ENCODE peak calls at places on chromosomes 2 and 18, in seven cellular contexts. F is activated T-cell treated with anti-CD3 and anti-CD28 coated beads for 1 hour; L is GM04503; T is osteoblast; B is CD4-positive, alpha-beta T cell; H is AG08396; X is glutamatergic neuron. J is an unnamed sample.
A peak's percentile ranks its signal among the peaks of the same experiment; 100 is the strongest.

GRCh38 chr2:83594841-83595720 is 864.0 kb downstream of the SUCLG1 start:
- DNase-seq in F (no peak), L (peak; percentile 76), T (no peak), B (no peak), H (no peak), X (no peak), J (no peak)

GRCh38 chr2:112175958-112176573 is 37.9 kb downstream of the FBLN7 start:
- DNase-seq in F (no peak), L (no peak), T (no peak), B (no peak), H (no peak), X (no peak), J (no peak)

GRCh38 chr2:118672571-118673158 is 174.8 kb downstream of the EN1 start:
- DNase-seq in F (no peak), L (no peak), T (no peak), B (no peak), H (no peak), X (no peak), J (no peak)

GRCh38 chr2:191952515-191953270 is 105.8 kb upstream of the CAVIN2 start:
- DNase-seq in F (no peak), L (no peak), T (no peak), B (no peak), H (no peak), X (no peak), J (no peak)

GRCh38 chr2:136134126-136134525 is 16.2 kb upstream of the CXCR4 start:
- DNase-seq in F (no peak), L (no peak), T (no peak), B (no peak), H (no peak), X (no peak), J (no peak)

GRCh38 chr2:127176371-127177311 is 43.5 kb downstream of the CYP27C1 start:
- DNase-seq in F (no peak), L (peak; percentile 84), T (no peak), B (no peak), H (peak; percentile 50), X (peak; percentile 38), J (no peak)

GRCh38 chr2:113828086-113828742 is 61.7 kb upstream of the ACTR3 start:
- DNase-seq in F (no peak), L (no peak), T (no peak), B (no peak), H (no peak), X (no peak), J (no peak)

GRCh38 chr2:36088716-36089328 is 266.8 kb upstream of the CRIM1 start:
- DNase-seq in F (no peak), L (no peak), T (no peak), B (no peak), H (no peak), X (no peak), J (no peak)

GRCh38 chr2:221997100-221997499 is 301.7 kb downstream of the PAX3 start:
- DNase-seq in F (no peak), L (peak; percentile 49), T (peak; percentile 45), B (no peak), H (peak; percentile 49), X (no peak), J (no peak)

GRCh38 chr2:121360566-121361300 is 75.7 kb upstream of the TFCP2L1 start:
- DNase-seq in F (no peak), L (no peak), T (peak; percentile 88), B (no peak), H (peak; percentile 69), X (no peak), J (no peak)

GRCh38 chr2:132542953-132543569 is 126.5 kb downstream of the GPR39 start:
- DNase-seq in F (no peak), L (no peak), T (no peak), B (no peak), H (no peak), X (no peak), J (no peak)

GRCh38 chr18:79465392-79465991 is 69.8 kb downstream of the NFATC1 start:
- DNase-seq in F (no peak), L (no peak), T (peak; percentile 95), B (no peak), H (no peak), X (peak; percentile 67), J (no peak)

GRCh38 chr2:37110306-37111212 is 26.2 kb downstream of the GPATCH11 start:
- DNase-seq in F (no peak), L (no peak), T (no peak), B (no peak), H (no peak), X (no peak), J (no peak)